ENCODE peak calls at places on chromosomes 5 and 9, in four cellular contexts. H is SK-N-SH, I is GM12878, Q is A549. C is an unnamed sample.

GRCh38 chr5:142630927-142631539 is 54.9 kb downstream of the FGF1 start:
- DNase-seq in H (no peak), Q (no peak), I (no peak), C (no peak)

GRCh38 chr9:137429974-137430722 is 7.0 kb downstream of the NOXA1 start:
- DNase-seq in Q (no peak), I (no peak), H (peak), C (no peak)

GRCh38 chr9:4035809-4036208 is 264.1 kb downstream of the GLIS3 start:
- DNase-seq in H (no peak), I (no peak), Q (no peak), C (no peak)

GRCh38 chr9:86685556-86685955 is 261.8 kb downstream of the GAS1 start:
- DNase-seq in I (no peak), Q (no peak), H (no peak), C (no peak)

GRCh38 chr5:150298701-150299451 is 3.8 kb downstream of the ARSI start:
- DNase-seq in H (no peak), Q (peak), I (no peak), C (peak)

GRCh38 chr9:107542401-107542800 is 52.8 kb upstream of the KLF4 start:
- DNase-seq in I (no peak), H (no peak), Q (no peak), C (no peak)

GRCh38 chr9:34203275-34204010 is 24.6 kb downstream of the UBAP1 start:
- DNase-seq in Q (no peak), I (no peak), H (no peak), C (no peak)

GRCh38 chr9:93082841-93083411 is 13.1 kb upstream of the CARD19 start:
- DNase-seq in Q (no peak), I (no peak), H (peak), C (peak)

GRCh38 chr9:19629506-19629905 is 159.3 kb downstream of the SLC24A2 start:
- DNase-seq in H (peak), Q (no peak), I (no peak), C (no peak)

GRCh38 chr5:58946232-58946631 is 363.4 kb downstream of the RAB3C start:
- DNase-seq in I (no peak), Q (no peak), H (no peak), C (no peak)

GRCh38 chr9:5610491-5610890 is 18.4 kb upstream of the RIC1 start:
- DNase-seq in Q (no peak), H (no peak), I (no peak), C (no peak)

GRCh38 chr5:136174021-136174659 is 18.8 kb downstream of the SMIM32 start:
- DNase-seq in H (peak), I (peak), Q (peak), C (no peak)

GRCh38 chr9:109627042-109627441 is 128.9 kb upstream of the PTPN3 start:
- DNase-seq in I (no peak), H (no peak), Q (no peak), C (no peak)

GRCh38 chr9:71036501-71036900 is 84.9 kb downstream of the TRPM3 start:
- DNase-seq in I (no peak), Q (no peak), H (no peak), C (no peak)

GRCh38 chr5:139685886-139686285 is 37.7 kb downstream of the CXXC5 start:
- DNase-seq in Q (no peak), H (no peak), I (no peak), C (no peak)

GRCh38 chr9:74935008-74935407 is 17.7 kb downstream of the C9orf40 start:
- DNase-seq in H (peak), Q (no peak), I (no peak), C (no peak)

GRCh38 chr5:54742417-54742889 is 224.9 kb downstream of the SNX18 start:
- DNase-seq in Q (peak), I (no peak), H (no peak), C (no peak)
- TF ChIP-seq CTCF in Q (no peak), I (no peak), H (no peak), C (no peak)

GRCh38 chr9:89342213-89342612 is 23.9 kb downstream of the SECISBP2 start:
- DNase-seq in Q (no peak), I (no peak), H (no peak), C (no peak)
- TF ChIP-seq EP300 in Q (no peak), I (no peak), H (no peak), C (no peak)

DNA sequence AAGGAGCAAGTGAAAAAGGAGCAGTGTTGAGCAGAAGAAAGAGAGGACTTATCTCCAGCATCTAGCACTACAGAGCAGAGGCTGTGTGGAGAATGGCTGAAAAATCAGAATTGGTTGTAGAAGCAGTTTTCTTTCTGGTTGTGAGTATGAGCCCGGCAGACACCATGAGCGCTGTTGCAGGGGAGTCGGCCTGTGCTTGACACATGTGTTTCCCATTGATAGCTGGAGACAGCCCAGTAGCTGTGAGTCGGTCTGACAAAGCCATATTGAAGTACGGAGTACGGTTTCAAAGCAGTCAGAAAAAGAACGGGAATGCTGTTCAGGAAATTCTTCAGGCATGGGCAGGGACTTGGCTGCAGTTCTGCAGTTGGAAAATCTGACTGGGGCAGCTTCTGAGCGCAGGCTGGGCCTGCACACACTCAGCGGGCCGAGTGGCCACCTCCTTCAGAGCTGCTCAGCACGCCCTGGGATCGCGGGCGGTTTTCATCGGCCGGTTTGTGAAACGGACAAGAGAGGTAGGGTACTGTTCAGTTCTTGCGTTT is at the start of gene SGCD:
- DNase-seq in H (peak), Q (peak), I (no peak), C (peak)
- H3K27ac ChIP-seq in H (peak), Q (peak), I (no peak), C (peak)

DNA sequence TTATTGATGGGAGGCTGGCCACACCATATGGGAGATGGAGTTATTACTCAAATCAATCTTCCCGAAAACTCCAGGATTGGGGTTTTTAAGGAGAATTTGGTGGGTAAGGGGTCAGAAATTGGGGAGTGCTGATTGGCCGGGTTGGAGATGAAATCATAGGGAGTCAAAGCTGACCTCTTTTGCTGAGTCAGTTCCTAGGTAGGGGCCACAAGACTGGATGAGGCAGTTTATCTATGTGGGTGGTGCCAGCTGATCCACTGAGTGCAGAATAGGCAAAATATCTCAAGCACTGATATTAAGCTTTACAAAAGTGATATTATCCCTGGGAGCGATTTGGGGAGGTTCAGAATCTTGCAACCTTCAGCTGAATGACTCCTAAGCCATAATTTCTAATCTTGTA is 75.7 kb upstream of the CLINT1 start:
- DNase-seq in Q (no peak), H (no peak), I (no peak), C (no peak)
- TF ChIP-seq CTCF in Q (no peak), H (no peak), I (no peak), C (no peak)

DNA sequence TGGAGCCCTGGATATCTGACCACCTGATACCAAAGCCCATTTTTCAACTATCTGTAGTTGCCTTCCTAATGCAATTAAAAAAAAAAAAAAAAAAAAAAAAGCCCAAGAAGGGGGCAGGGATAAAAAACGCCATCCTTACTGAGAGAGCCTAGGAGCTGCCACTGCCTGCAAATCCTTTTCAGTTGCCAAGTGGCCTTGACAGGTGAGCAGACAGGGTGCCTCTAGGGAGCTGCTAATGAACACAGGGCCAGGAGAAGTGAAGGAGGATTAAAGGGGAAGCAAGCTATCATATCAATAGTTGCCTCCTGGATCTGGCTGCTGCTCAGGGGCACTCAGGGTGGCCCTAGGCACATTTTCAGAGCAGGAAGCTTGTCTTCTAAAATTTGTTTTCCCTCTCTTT is 547.4 kb downstream of the TLE1 start:
- DNase-seq in I (no peak), Q (no peak), H (no peak), C (no peak)
- TF ChIP-seq EP300 in I (no peak), Q (no peak), H (no peak), C (no peak)

GRCh38 chr5:14078716-14079115 is 64.4 kb upstream of the TRIO start:
- DNase-seq in I (no peak), H (no peak), Q (no peak), C (no peak)

GRCh38 chr5:14086261-14086660 is 56.9 kb upstream of the TRIO start:
- DNase-seq in I (no peak), Q (no peak), H (no peak), C (no peak)

GRCh38 chr5:14082523-14082922 is 60.6 kb upstream of the TRIO start:
- DNase-seq in Q (no peak), H (no peak), I (no peak), C (no peak)

GRCh38 chr5:14081791-14082190 is 61.4 kb upstream of the TRIO start:
- DNase-seq in I (no peak), H (no peak), Q (no peak), C (no peak)

DNA sequence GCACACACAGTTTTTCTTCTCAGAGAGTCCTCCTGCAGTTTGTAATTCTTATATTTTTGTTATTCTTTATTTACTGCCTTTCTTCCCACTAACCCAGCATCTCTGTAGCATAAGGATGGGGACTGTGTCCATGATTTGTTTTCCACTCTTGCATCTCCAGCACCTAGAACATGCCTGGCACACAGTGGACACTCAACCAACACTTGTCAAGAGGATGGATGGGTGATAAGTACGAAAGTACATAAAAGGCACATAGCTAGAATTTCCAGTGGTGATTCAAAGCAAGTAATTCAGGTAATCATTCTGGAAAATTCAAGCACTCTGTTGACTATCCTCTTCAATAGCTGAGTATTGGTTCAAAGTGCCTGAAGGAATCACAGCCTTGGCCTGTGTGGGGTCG is 60.2 kb upstream of the TRIO start:
- DNase-seq in I (no peak), H (no peak), Q (no peak), C (no peak)
- H3K27ac ChIP-seq in I (no peak), H (no peak), Q (no peak), C (no peak)

DNA sequence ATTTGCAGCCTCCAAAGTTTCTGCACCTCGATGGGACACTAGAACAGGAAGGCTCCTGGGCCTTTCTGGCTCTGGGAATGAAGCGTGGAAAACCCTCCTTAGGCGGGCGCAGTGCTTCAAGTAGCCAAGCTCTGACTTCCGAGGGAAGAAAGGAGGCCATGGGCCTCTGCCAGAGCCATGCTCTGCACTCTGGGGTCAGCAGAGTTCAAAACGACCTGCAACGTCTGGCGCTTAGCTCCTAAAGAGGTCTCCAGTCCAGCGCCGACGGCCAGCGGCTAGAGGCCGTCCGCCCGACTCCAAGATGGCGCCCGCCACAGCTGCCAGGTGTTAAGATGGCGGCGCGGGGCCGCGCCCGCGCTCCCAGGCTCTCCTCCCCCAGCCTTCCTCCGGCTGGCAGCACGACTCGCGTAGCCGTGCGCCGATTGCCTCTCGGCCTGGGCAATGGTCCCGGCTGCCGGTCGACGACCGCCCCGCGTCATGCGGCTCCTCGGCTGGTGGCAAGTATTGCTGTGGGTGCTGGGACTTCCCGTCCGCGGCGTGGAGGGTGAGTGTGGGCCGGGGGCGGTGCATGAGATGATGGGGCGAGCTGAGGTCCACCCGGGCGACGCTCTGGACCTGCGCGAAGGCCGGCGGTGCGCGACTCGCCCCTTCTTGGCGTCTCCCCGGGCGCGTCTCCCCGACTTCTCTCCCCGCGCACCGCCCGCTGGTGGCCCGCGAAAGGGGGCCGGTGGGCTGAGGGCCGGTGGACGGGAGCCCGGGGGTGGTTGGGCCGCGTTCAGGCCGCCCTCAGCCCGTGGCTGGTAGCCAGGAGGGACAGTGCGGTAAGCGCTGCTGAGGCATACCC is at the start of gene TXNDC15:
- DNase-seq in H (peak), I (peak), Q (peak), C (peak)
- TF ChIP-seq CTCF in H (no peak), I (no peak), Q (no peak), C (no peak)

GRCh38 chr9:124267271-124267807 is 9.6 kb downstream of the NEK6 start:
- DNase-seq in I (no peak), Q (peak), H (no peak), C (no peak)
- TF ChIP-seq EP300 in I (no peak), Q (no peak), H (no peak), C (no peak)

GRCh38 chr9:112198646-112199045 is 23.5 kb upstream of the SUSD1 start:
- DNase-seq in H (no peak), Q (no peak), I (no peak), C (no peak)
- H3K27ac ChIP-seq in H (no peak), Q (no peak), I (no peak), C (no peak)